ENCODE peak calls at places on chromosome 1, in five cellular contexts. I is psoas muscle, C is cardiac muscle cell, F is HCT116, B is Panc1. N is an unnamed sample. For H3K4me1, the result is how much of the 10 kb centered on the place peaks cover.

GRCh38 chr1:84960371-84960770 is 36.5 kb downstream of the MCOLN2 start:
- DNase-seq in I (no peak), C (peak), F (no peak), B (no peak), N (no peak)

GRCh38 chr1:70200065-70200464 is 5.3 kb downstream of the LRRC40 start:
- DNase-seq in I (no peak), C (no peak), F (no peak), B (no peak), N (no peak)

GRCh38 chr1:247681288-247681897 is 1.9 kb upstream of the OR13G1 start:
- DNase-seq in I (no peak), C (peak), F (peak), B (peak), N (peak)

GRCh38 chr1:108817016-108817415 is 39.9 kb downstream of the AKNAD1 start:
- DNase-seq in I (peak), C (no peak), F (no peak), B (no peak), N (peak)

GRCh38 chr1:53266038-53266437 is 27.7 kb upstream of the MAGOH start:
- DNase-seq in I (no peak), C (no peak), F (no peak), B (no peak), N (no peak)

GRCh38 chr1:22330092-22330762 is 121.4 kb upstream of the ZBTB40 start:
- DNase-seq in I (no peak), C (no peak), F (no peak), B (no peak), N (no peak)

GRCh38 chr1:171611306-171611705 is 10.7 kb upstream of the MYOCOS start:
- DNase-seq in I (no peak), C (no peak), F (no peak), B (no peak), N (no peak)

GRCh38 chr1:193479187-193479586 is 292.8 kb upstream of the B3GALT2 start:
- DNase-seq in I (no peak), C (no peak), F (no peak), B (no peak), N (no peak)

GRCh38 chr1:55214903-55215193 is 316 bp downstream of the USP24 start:
- DNase-seq in I (peak), C (peak), F (no peak), B (no peak), N (peak)

DNA sequence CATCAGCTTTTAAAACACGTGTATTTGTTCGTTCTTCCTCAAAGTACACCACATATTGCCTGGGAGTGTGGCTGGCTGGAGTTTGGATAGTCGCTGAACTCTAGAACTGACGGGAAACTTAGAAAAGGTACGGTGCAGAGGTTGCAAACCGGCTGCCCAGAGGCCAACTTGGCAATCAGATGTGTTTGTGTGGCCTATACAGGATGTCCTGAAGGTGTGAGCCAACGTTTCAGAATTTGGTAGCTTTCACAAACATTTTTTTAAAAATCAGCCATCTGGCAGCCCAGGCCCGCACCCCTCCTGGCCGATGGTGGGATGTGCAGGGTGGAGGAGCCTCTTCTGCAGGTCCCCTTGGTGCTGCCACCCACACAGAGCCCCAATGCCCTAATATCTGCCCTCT is 73.6 kb upstream of the SLC25A33 start:
- DNase-seq in I (no peak), C (no peak), F (no peak), B (no peak), N (no peak)
- TF ChIP-seq CTCF in I (no peak), C (no peak), F (no peak), B (no peak), N (no peak)

GRCh38 chr1:160628799-160629263 is 18.0 kb downstream of the SLAMF1 start:
- DNase-seq in I (no peak), C (no peak), F (no peak), B (no peak), N (no peak)
- H3K4me1 ChIP-seq in I (under half), C (under half), F (under half), B (under half), N (under half)

GRCh38 chr1:188988589-188988988 is 1489.1 kb downstream of the BRINP3 start:
- DNase-seq in I (no peak), C (no peak), F (no peak), B (no peak), N (no peak)

GRCh38 chr1:188986751-188987417 is 1490.8 kb downstream of the BRINP3 start:
- DNase-seq in I (no peak), C (no peak), F (no peak), B (no peak), N (no peak)
- TF ChIP-seq CTCF in I (no peak), C (no peak), F (no peak), B (no peak), N (no peak)

GRCh38 chr1:64038965-64039926 is 164.2 kb upstream of the UBE2U start:
- DNase-seq in I (peak), C (peak), F (peak), B (peak), N (peak)
- H3K4me1 ChIP-seq in I (under half), C (under half), F (under half), B (under half), N (under half)

GRCh38 chr1:8348777-8349472 is 31.0 kb downstream of the SLC45A1 start:
- DNase-seq in I (peak), C (peak), F (peak), B (no peak), N (no peak)
- TF ChIP-seq CTCF in I (peak), C (peak), F (peak), B (peak), N (peak)